ENCODE peak calls at places on chromosomes 16 and 17, in eight cellular contexts. C is central memory CD4-positive, alpha-beta T cell; I is stimulated activated CD4-positive, alpha-beta T cell treated with anti-CD3 and anti-CD28 coated beads, Interleukin-15, amount 100 ng/mL, for 1 hour; E is GF-D8; W is mucosa of gallbladder; Z is pancreas; N is left colon; T is HFFc6. V is an unnamed sample.

GRCh38 chr17:47957591-47958490 is at the start of gene PRR15L:
- DNase-seq in C (no peak), I (no peak), E (no peak), W (peak), Z (peak), N (peak), T (no peak), V (no peak)

GRCh38 chr16:69520800-69521602 is 44.8 kb upstream of the NFAT5 start:
- DNase-seq in C (no peak), I (no peak), E (no peak), W (no peak), Z (no peak), N (no peak), T (no peak), V (no peak)

GRCh38 chr17:61833536-61834203 is 29.7 kb downstream of the BRIP1 start:
- DNase-seq in C (no peak), I (no peak), E (no peak), W (no peak), Z (no peak), N (no peak), T (peak), V (no peak)

GRCh38 chr17:75371981-75372380 is 33.5 kb downstream of the GRB2 start:
- DNase-seq in C (no peak), I (no peak), E (no peak), W (no peak), Z (no peak), N (no peak), T (no peak), V (no peak)

GRCh38 chr16:85485379-85485778 is 127.7 kb upstream of the GSE1 start:
- DNase-seq in C (no peak), I (no peak), E (no peak), W (no peak), Z (no peak), N (no peak), T (no peak), V (no peak)

GRCh38 chr16:20952144-20952797 is 51.7 kb downstream of the LYRM1 start:
- DNase-seq in C (no peak), I (no peak), E (no peak), W (no peak), Z (no peak), N (no peak), T (no peak), V (no peak)

GRCh38 chr16:84303023-84303422 is 8.3 kb downstream of the WFDC1 start:
- DNase-seq in C (no peak), I (no peak), E (no peak), W (peak), Z (no peak), N (peak), T (peak), V (no peak)

GRCh38 chr17:7439462-7440112 is at the start of gene FGF11:
- DNase-seq in C (no peak), I (no peak), E (no peak), W (no peak), Z (no peak), N (no peak), T (no peak), V (peak)

GRCh38 chr17:29216856-29217255 is 29.8 kb upstream of the CRYBA1 start:
- DNase-seq in C (no peak), I (no peak), E (no peak), W (no peak), Z (no peak), N (no peak), T (no peak), V (no peak)

V was measured in mesothelial cell of epicardium.